ENCODE peak calls at places on chromosomes 11 and 22, in seven cellular contexts. W is GM20000, Z is A549, R is lower leg skin, G is fibroblast of lung, N is adrenal gland, C is MM.1S. S is an unnamed sample.
A peak's percentile ranks its signal among the peaks of the same experiment; 100 is the strongest.

GRCh38 chr11:106988151-106988806 is 30.0 kb downstream of the GUCY1A2 start:
- DNase-seq in W (no peak), C (no peak), R (no peak), Z (no peak), N (no peak), G (peak; percentile 90), S (peak; percentile 4)

GRCh38 chr11:126282742-126283591 is at the start of gene TIRAP:
- DNase-seq in W (peak; percentile 80), Z (peak; percentile 33), G (peak; percentile 61), R (peak; percentile 91), N (peak; percentile 72), C (peak; percentile 61), S (peak; percentile 73)

GRCh38 chr22:20464096-20464614 is 26.5 kb upstream of the SCARF2 start:
- DNase-seq in C (peak; percentile 47), G (no peak), R (no peak), N (no peak), W (no peak), Z (no peak), S (peak; percentile 48)

GRCh38 chr11:13119361-13119760 is 110.2 kb downstream of the RASSF10 start:
- DNase-seq in N (no peak), C (no peak), G (no peak), W (no peak), Z (no peak), R (no peak), S (no peak)

GRCh38 chr11:105713106-105713505 is 103.2 kb downstream of the GRIA4 start:
- DNase-seq in G (no peak), W (no peak), R (no peak), Z (no peak), C (peak; percentile 30), N (no peak), S (no peak)

GRCh38 chr11:3905080-3905953 is 49.9 kb downstream of the STIM1 start:
- DNase-seq in G (peak; percentile 81), Z (peak; percentile 62), N (peak; percentile 46), W (peak; percentile 68), R (no peak), C (peak; percentile 46), S (peak; percentile 68)

GRCh38 chr11:31882951-31883392 is 71.8 kb upstream of the PAX6 start:
- DNase-seq in G (peak; percentile 39), C (no peak), W (no peak), Z (no peak), R (no peak), N (no peak), S (no peak)

GRCh38 chr11:124970925-124971324 is 16.9 kb downstream of the CCDC15 start:
- DNase-seq in N (no peak), G (peak; percentile 24), C (peak; percentile 32), R (no peak), W (peak; percentile 10), Z (no peak), S (no peak)

GRCh38 chr11:131827440-131827839 is 457.0 kb downstream of the NTM start:
- DNase-seq in N (no peak), C (no peak), G (no peak), Z (no peak), R (no peak), W (no peak), S (no peak)

DNA sequence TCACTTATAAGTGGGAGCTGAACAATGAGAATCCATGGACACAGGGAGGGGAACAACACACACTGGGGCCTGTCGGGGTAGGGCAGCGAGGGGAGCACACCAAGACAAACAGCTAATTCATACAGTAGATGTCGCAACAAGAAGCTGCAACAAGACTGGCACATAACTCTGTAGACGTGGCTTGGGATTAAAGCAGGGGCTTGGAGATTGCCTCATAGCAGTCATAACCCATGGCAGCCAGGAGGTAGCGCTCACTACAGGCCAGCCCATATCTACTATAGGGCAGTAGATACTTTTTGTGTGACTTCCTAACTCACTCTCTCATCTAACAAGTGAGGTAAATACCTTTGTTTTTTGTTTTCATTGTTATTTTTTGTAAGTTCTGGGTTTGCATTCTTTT is 1.7 kb upstream of the OR9G4 start:
- DNase-seq in C (no peak), Z (no peak), W (no peak), R (no peak), N (no peak), G (no peak), S (no peak)
- TF ChIP-seq CTCF in C (no peak), Z (no peak), W (no peak), R (no peak), N (no peak), G (no peak), S (no peak)

GRCh38 chr11:103484545-103484944 is 375.3 kb downstream of the DYNC2H1 start:
- DNase-seq in W (no peak), N (no peak), Z (peak; percentile 2), C (no peak), R (no peak), G (no peak), S (no peak)
- TF ChIP-seq CTCF in W (no peak), N (no peak), Z (no peak), C (no peak), R (no peak), G (no peak), S (no peak)

DNA sequence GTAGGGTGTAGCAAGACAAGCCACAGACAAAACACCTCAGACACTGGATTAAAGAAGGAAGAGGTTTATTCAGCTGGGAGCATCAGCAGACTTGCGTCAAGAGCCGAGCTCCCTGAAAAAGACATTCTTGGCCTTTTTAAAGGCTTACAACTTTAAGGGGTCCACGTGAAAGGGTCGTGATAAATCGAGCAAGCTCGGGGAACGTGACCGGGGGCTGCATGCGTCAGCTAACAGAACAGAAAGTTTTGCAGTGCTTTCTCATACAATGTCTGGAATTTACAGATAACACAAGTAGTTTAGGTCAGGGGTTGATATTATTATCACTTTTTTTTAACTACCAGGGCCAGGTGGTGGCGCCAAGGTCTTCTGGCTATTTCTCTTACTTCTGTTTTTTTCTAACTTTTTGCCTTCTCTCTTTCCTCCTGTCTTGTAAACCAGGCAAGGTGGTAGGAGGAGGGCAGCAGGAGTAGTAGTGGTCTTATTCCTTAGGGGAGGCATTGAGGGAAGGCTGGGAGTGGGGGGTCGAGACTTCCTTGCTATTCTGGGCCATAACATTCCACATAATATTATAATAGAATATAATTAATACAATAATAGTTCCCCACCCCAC is 631 bp upstream of the ALDH3B1 start:
- DNase-seq in G (peak; percentile 38), Z (no peak), W (peak; percentile 58), N (peak; percentile 59), R (no peak), C (peak; percentile 60), S (no peak)
- TF ChIP-seq CTCF in G (peak; percentile 30), Z (peak; percentile 74), W (no peak), N (no peak), R (no peak), C (peak; percentile 39), S (no peak)

DNA sequence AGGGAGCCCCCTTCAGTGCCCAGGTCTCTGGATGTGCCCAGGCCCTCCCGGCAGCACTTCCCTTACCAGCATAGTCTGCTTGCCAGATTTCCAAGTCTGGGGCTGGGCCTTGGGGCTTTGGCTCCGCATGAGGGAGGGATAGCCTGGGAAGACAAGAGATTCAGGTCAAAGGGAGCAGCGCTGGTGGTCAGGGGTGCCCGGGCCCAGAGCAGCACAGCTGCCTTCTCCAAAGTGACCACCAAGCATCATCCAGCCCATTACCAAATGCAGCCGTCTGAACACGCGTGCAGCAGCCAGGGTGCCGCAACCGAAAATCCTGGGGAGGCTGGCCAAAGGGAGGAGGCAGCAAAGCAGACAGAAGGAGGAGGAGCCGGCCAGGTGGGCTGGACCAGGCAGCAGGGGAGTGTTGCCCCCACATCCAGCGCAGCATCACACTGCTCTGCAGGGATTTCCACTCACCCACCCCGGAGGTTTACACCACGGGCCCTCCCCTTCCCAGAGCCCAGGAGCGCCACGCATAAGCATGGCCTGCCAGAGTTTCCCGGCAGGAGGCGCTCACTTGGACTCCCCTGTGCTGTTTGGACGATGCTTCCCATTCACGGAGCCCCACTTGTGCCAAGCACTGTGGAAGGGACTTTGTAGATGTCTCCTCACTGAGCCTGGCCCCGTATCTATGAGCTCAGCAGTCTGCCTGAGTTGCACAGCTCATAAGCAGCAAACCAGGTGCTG is 22.5 kb downstream of the TRIM29 start:
- DNase-seq in N (no peak), R (no peak), C (no peak), Z (no peak), G (no peak), W (no peak), S (no peak)
- TF ChIP-seq CTCF in N (no peak), R (no peak), C (peak; percentile 33), Z (no peak), G (peak; percentile 11), W (no peak), S (no peak)

DNA sequence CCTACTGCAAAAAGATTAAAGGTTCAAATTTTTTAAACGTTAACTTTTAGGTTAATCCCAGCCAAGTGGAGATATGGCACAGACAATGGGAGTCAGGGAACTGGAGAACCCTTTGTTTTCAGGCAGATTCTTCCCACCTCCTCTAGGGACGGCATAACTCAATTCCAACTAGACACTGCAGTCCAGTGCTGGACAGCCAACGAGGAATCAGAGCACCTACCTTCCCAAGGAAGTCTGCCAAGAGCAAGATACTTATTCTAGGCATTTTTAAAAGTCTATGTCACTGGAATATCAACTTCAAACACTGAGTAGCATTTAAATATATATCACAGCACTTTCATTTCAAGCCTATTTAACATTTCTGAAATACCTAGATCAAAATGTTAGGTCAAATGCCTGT is 7.3 kb downstream of the CADM1 start:
- DNase-seq in G (peak; percentile 68), C (no peak), Z (no peak), W (no peak), N (no peak), R (no peak), S (no peak)
- TF ChIP-seq CTCF in G (no peak), C (no peak), Z (no peak), W (no peak), N (no peak), R (no peak), S (no peak)

DNA sequence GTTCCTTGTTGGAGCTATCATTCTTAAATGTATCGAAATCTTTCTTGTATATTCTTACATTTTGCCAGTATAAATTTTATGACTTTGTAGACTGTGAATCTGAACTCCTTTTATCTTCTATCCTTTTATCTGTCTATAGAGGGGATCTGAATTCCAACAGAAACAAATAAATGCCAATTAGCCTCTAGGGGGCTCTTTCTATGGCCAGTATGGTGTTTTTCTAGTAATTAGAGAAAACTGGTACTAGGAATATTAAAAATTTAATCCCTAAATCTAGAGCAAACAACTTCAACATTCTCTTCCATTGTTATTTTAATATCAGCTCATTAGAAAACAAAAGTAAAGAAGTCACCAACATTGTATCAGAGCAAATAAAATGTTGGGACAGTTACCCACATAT is 21.5 kb upstream of the CAT start:
- DNase-seq in C (no peak), N (no peak), Z (no peak), W (no peak), G (no peak), R (no peak), S (no peak)
- TF ChIP-seq CTCF in C (no peak), N (no peak), Z (no peak), W (peak; percentile 3), G (peak; percentile 22), R (no peak), S (no peak)

GRCh38 chr22:23178512-23179254 is 1.6 kb upstream of the BCR start:
- DNase-seq in R (peak; percentile 92), G (peak; percentile 26), N (peak; percentile 81), Z (peak; percentile 63), W (peak; percentile 83), C (peak; percentile 67), S (peak; percentile 79)
- TF ChIP-seq CTCF in R (no peak), G (peak; percentile 99), N (peak; percentile 92), Z (peak; percentile 83), W (peak; percentile 93), C (peak; percentile 98), S (peak; percentile 93)